ENCODE peak calls at places on chromosomes 7 and 10, in four cellular contexts. One of them, this sample, is unnamed.

GRCh38 chr10:100100651-100101525 is 19.2 kb upstream of the CPN1 start:
- DNase-seq in WTC11: no peak
- DNase-seq in HepG2: peak; percentile 76
- DNase-seq in HEK293T: peak; percentile 35
- DNase-seq in this sample: no peak

GRCh38 chr10:63886281-63887025 is 365.3 kb downstream of the REEP3 start:
- DNase-seq in WTC11: no peak
- DNase-seq in HepG2: no peak
- DNase-seq in HEK293T: no peak
- DNase-seq in this sample: no peak

GRCh38 chr7:29007127-29007526 is 49.0 kb upstream of the TRIL start:
- DNase-seq in WTC11: no peak
- DNase-seq in HepG2: no peak
- DNase-seq in HEK293T: no peak
- DNase-seq in this sample: no peak

GRCh38 chr7:112994666-112995065 is 92.0 kb downstream of the GPR85 start:
- DNase-seq in WTC11: no peak
- DNase-seq in HepG2: no peak
- DNase-seq in HEK293T: no peak
- DNase-seq in this sample: no peak

GRCh38 chr7:446289-446935 is 73.2 kb downstream of the PDGFA start:
- DNase-seq in WTC11: no peak
- DNase-seq in HepG2: no peak
- DNase-seq in HEK293T: no peak
- DNase-seq in this sample: no peak

GRCh38 chr7:26305869-26306665 is 14.4 kb downstream of the SNX10 start:
- DNase-seq in WTC11: no peak
- DNase-seq in HepG2: no peak
- DNase-seq in HEK293T: no peak
- DNase-seq in this sample: no peak

GRCh38 chr10:239109-239508 is 103.9 kb downstream of the ZMYND11 start:
- DNase-seq in WTC11: no peak
- DNase-seq in HepG2: no peak
- DNase-seq in HEK293T: no peak
- DNase-seq in this sample: no peak

GRCh38 chr10:83539528-83540308 is 599.6 kb upstream of the GHITM start:
- DNase-seq in WTC11: no peak
- DNase-seq in HepG2: no peak
- DNase-seq in HEK293T: no peak
- DNase-seq in this sample: no peak

GRCh38 chr7:77714195-77714594 is 17.9 kb downstream of the RSBN1L start:
- DNase-seq in WTC11: no peak
- DNase-seq in HepG2: no peak
- DNase-seq in HEK293T: no peak
- DNase-seq in this sample: no peak

GRCh38 chr7:47255007-47255406 is 326.9 kb downstream of the TNS3 start:
- DNase-seq in WTC11: no peak
- DNase-seq in HepG2: no peak
- DNase-seq in HEK293T: no peak
- DNase-seq in this sample: no peak

GRCh38 chr7:155310425-155311114 is 12.9 kb downstream of the INSIG1 start:
- DNase-seq in WTC11: no peak
- DNase-seq in HepG2: no peak
- DNase-seq in HEK293T: no peak
- DNase-seq in this sample: no peak

GRCh38 chr7:5420108-5420840 is 3.4 kb downstream of the TNRC18 start:
- DNase-seq in WTC11: peak; percentile 44
- DNase-seq in HepG2: no peak
- DNase-seq in HEK293T: no peak
- DNase-seq in this sample: peak; percentile 6

GRCh38 chr10:57973451-57973850 is 294.2 kb downstream of the IPMK start:
- DNase-seq in WTC11: no peak
- DNase-seq in HepG2: no peak
- DNase-seq in HEK293T: no peak
- DNase-seq in this sample: no peak

GRCh38 chr10:119301397-119301796 is 94.0 kb downstream of the GRK5 start:
- DNase-seq in WTC11: no peak
- DNase-seq in HepG2: no peak
- DNase-seq in HEK293T: no peak
- DNase-seq in this sample: no peak

GRCh38 chr10:45407542-45407941 is 33.5 kb downstream of the ALOX5 start:
- DNase-seq in WTC11: no peak
- DNase-seq in HepG2: no peak
- DNase-seq in HEK293T: no peak
- DNase-seq in this sample: no peak

GRCh38 chr10:34341473-34341872 is 473.6 kb downstream of the PARD3 start:
- DNase-seq in WTC11: no peak
- DNase-seq in HepG2: no peak
- DNase-seq in HEK293T: no peak
- DNase-seq in this sample: no peak

GRCh38 chr10:114441107-114441506 is 36.8 kb upstream of the AFAP1L2 start:
- DNase-seq in WTC11: no peak
- DNase-seq in HepG2: no peak
- DNase-seq in HEK293T: no peak
- DNase-seq in this sample: no peak

GRCh38 chr7:122546496-122546895 is 152.4 kb downstream of the RNF133 start:
- DNase-seq in WTC11: no peak
- DNase-seq in HepG2: no peak
- DNase-seq in HEK293T: no peak
- DNase-seq in this sample: no peak

GRCh38 chr7:5633161-5634106 is 148.0 kb downstream of the RNF216 start:
- DNase-seq in WTC11: no peak
- DNase-seq in HepG2: no peak
- DNase-seq in HEK293T: no peak
- DNase-seq in this sample: no peak

GRCh38 chr7:71466448-71467145 is 334.7 kb downstream of the GALNT17 start:
- DNase-seq in WTC11: no peak
- DNase-seq in HepG2: no peak
- DNase-seq in HEK293T: no peak
- DNase-seq in this sample: no peak

GRCh38 chr7:71470948-71471347 is 339.0 kb downstream of the GALNT17 start:
- DNase-seq in WTC11: no peak
- DNase-seq in HepG2: no peak
- DNase-seq in HEK293T: no peak
- DNase-seq in this sample: no peak

DNA sequence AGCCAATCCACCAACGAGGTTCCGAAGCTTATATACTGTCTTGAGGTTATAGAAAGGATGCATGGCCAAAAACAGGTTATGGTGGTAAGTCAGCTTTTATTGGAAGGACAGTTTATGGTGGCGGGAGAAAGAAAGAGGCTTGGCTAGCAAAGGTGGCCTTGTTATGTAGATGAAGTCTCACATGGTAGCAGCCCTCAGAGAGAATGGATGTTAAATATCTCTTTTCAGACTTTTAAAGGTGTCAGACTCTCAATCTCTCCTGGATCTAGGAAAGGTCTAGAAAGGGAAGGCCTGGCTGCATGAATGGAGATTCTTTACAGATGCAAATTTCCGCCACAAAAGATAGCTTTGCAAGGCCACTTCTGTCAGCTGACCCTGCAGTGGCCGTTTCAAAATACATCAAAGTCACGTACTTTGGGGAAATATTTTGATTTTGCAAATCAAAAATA is 333.8 kb downstream of the GALNT17 start:
- DNase-seq in WTC11: no peak
- DNase-seq in HepG2: no peak
- DNase-seq in HEK293T: no peak
- DNase-seq in this sample: no peak
- TF ChIP-seq ELF4 in WTC11: no peak
- TF ChIP-seq ELF4 in HepG2: no peak
- TF ChIP-seq ELF4 in HEK293T: no peak
- TF ChIP-seq ELF4 in this sample: no peak

DNA sequence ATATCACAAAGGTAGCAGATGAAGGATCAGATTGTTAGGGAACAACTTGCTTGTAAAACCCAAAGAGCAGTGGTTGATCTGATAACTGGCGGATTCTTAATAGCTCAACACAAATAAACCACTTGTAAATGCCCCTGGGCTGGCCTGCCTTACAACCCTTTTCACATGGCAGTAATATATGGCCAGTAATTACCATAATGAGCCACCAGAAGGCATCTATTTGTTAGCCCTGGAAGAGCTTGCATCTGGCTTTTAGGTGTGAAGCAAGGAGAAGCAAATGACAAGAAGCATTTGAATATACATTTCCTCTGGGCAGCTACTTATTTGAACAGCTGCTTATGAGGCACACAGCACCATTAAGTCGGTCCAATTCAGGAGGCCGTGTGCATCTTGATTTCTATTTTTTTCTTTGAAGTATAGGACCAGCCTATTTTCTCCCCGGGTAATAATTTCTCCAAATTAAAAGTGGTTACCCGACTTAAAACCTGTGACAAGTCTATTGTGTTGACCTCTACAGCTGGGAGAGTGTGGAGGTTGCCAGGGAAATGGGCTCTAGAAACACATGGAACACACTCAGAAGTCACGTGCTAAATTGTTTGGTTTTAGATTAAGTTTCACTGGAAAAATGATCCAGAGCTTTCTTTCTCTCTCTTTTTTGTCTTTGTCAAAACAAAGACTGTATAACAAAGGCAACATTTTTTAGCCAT is 113.4 kb downstream of the SEM1 start:
- DNase-seq in WTC11: no peak
- DNase-seq in HepG2: no peak
- DNase-seq in HEK293T: peak; percentile 45
- DNase-seq in this sample: no peak
- TF ChIP-seq ELF4 in WTC11: no peak
- TF ChIP-seq ELF4 in HepG2: no peak
- TF ChIP-seq ELF4 in HEK293T: no peak
- TF ChIP-seq ELF4 in this sample: no peak

DNA sequence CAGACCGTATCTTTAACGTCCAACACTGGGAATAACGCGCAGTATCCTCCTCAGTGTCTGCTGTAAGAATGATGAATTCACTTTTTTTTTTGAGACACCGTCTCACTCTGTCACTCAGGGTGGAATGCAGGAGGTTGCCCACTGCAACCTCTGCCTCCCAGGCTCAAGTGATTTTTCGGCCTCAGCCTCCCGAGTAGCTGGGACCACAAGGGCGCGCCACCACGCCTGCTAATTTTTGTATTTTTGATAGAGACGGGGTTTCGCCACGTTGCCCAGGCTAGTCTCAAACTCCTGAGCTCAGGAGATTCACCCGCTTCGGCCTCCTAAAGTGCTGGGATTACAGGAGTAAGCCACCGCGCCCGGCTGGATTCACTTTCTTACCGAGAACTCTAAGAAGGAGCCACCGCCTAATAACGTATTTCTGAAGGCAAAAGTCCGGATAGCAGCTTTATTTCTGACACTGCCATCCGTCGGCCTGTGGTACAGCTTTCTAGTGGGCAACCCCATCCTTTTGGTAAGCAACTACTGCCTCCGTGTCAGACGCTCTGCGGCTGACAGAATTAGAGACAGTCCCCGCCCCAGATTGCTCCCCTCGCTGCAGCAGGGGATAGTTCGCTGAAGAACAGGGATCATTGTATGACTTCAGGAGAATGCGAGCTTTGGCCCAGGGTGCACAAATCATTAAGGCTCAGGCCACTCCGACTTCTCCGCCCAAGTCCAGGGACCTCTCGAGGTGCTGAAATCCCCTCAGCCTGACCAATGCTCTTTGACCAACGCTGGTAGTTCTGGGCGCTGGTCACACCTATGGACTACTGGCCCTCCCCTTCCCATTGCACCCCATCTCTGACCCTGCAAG is 649 bp downstream of the POLR3A start:
- DNase-seq in WTC11: peak; percentile 19
- DNase-seq in HepG2: peak; percentile 84
- DNase-seq in HEK293T: no peak
- DNase-seq in this sample: peak; percentile 52
- TF ChIP-seq ELF4 in WTC11: no peak
- TF ChIP-seq ELF4 in HepG2: no peak
- TF ChIP-seq ELF4 in HEK293T: no peak
- TF ChIP-seq ELF4 in this sample: no peak

GRCh38 chr7:111587715-111588433 is 25.6 kb upstream of the IMMP2L start:
- DNase-seq in WTC11: no peak
- DNase-seq in HepG2: no peak
- DNase-seq in HEK293T: no peak
- DNase-seq in this sample: no peak
- TF ChIP-seq ELF4 in WTC11: no peak
- TF ChIP-seq ELF4 in HepG2: no peak
- TF ChIP-seq ELF4 in HEK293T: no peak
- TF ChIP-seq ELF4 in this sample: no peak

GRCh38 chr7:114084381-114085312 is 165.8 kb upstream of the PPP1R3A start:
- DNase-seq in WTC11: peak; percentile 57
- DNase-seq in HepG2: no peak
- DNase-seq in HEK293T: peak; percentile 19
- DNase-seq in this sample: no peak
- TF ChIP-seq ELF4 in WTC11: no peak
- TF ChIP-seq ELF4 in HepG2: no peak
- TF ChIP-seq ELF4 in HEK293T: no peak
- TF ChIP-seq ELF4 in this sample: no peak

DNA sequence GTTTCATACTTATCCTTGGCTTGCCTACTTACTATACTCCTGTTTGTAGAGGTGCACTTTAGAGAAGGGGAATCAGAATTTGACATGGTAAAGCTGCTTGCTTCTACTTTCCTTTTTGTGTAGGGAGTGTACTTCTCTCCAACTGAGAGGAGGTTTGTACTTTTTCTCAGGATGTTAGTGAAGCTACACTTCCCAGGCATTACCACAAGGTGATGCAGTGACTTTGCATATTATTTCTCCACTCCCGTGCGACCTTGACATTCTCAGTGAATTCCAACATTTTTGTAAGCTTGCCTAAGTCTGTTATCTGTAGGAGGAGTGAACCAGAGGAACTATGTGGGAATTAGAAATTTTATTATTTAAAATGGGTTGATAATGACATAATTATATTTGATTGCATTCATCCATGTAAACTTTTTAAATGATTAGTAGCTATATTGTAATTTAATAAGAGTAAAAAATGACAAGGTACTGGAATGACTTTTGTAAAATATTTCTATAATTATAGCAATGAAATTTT is 5.2 kb downstream of the TAX1BP1 start:
- DNase-seq in WTC11: no peak
- DNase-seq in HepG2: peak; percentile 92
- DNase-seq in HEK293T: peak; percentile 48
- DNase-seq in this sample: no peak
- TF ChIP-seq ELF4 in WTC11: no peak
- TF ChIP-seq ELF4 in HepG2: no peak
- TF ChIP-seq ELF4 in HEK293T: no peak
- TF ChIP-seq ELF4 in this sample: no peak

DNA sequence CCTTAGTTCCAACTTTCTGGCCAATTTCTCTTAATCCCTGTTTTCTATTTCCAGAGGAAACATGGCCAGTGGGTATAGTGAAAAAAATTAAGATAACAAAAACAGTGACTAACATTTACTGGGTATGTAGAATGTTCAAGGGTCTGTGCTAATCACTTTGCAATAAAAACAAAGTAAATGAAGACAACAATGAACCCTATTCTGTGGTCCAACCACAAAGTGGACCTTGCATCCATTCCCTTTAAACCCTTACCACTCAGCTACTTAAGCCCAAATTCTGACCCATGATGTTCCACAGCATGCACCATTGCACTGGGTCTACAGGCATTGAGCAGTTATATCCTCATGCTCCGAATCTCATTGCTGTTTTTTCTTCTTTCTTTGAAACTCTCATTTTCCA is 179.9 kb upstream of the PRKCQ start:
- DNase-seq in WTC11: no peak
- DNase-seq in HepG2: no peak
- DNase-seq in HEK293T: no peak
- DNase-seq in this sample: no peak
- TF ChIP-seq ELF4 in WTC11: no peak
- TF ChIP-seq ELF4 in HepG2: no peak
- TF ChIP-seq ELF4 in HEK293T: no peak
- TF ChIP-seq ELF4 in this sample: no peak